ENCODE peak calls at places on chromosomes 6 and 20, in nine cellular contexts. One of them, this sample, is unnamed.

GRCh38 chr20:51028616-51029263 is 5.8 kb upstream of the KCNG1 start:
- DNase-seq in heart right ventricle: no peak
- DNase-seq in psoas muscle: no peak
- DNase-seq in sigmoid colon: no peak
- DNase-seq in A549: no peak
- DNase-seq in HCT116: no peak
- DNase-seq in CD8-positive, alpha-beta T cell: no peak
- DNase-seq in uterus: no peak
- DNase-seq in adrenal gland: no peak
- DNase-seq in this sample: no peak

GRCh38 chr6:32941412-32941784 is 570 bp upstream of the HLA-DMB start:
- DNase-seq in heart right ventricle: no peak
- DNase-seq in psoas muscle: no peak
- DNase-seq in sigmoid colon: no peak
- DNase-seq in A549: no peak
- DNase-seq in HCT116: no peak
- DNase-seq in CD8-positive, alpha-beta T cell: peak
- DNase-seq in uterus: no peak
- DNase-seq in adrenal gland: no peak
- DNase-seq in this sample: no peak

GRCh38 chr20:56843386-56843785 is 214.3 kb downstream of the TFAP2C start:
- DNase-seq in heart right ventricle: no peak
- DNase-seq in psoas muscle: no peak
- DNase-seq in sigmoid colon: peak
- DNase-seq in A549: no peak
- DNase-seq in HCT116: no peak
- DNase-seq in CD8-positive, alpha-beta T cell: no peak
- DNase-seq in uterus: no peak
- DNase-seq in adrenal gland: no peak
- DNase-seq in this sample: no peak

GRCh38 chr6:101396552-101397173 is 3.2 kb downstream of the GRIK2 start:
- DNase-seq in heart right ventricle: peak
- DNase-seq in psoas muscle: no peak
- DNase-seq in sigmoid colon: no peak
- DNase-seq in A549: no peak
- DNase-seq in HCT116: no peak
- DNase-seq in CD8-positive, alpha-beta T cell: peak
- DNase-seq in uterus: no peak
- DNase-seq in adrenal gland: peak
- DNase-seq in this sample: peak

GRCh38 chr6:12030993-12031550 is 19.0 kb downstream of the HIVEP1 start:
- DNase-seq in heart right ventricle: no peak
- DNase-seq in psoas muscle: no peak
- DNase-seq in sigmoid colon: no peak
- DNase-seq in A549: no peak
- DNase-seq in HCT116: no peak
- DNase-seq in CD8-positive, alpha-beta T cell: no peak
- DNase-seq in uterus: no peak
- DNase-seq in adrenal gland: no peak
- DNase-seq in this sample: no peak

GRCh38 chr20:40009542-40009941 is 679.5 kb downstream of the MAFB start:
- DNase-seq in heart right ventricle: no peak
- DNase-seq in psoas muscle: no peak
- DNase-seq in sigmoid colon: no peak
- DNase-seq in A549: no peak
- DNase-seq in HCT116: no peak
- DNase-seq in CD8-positive, alpha-beta T cell: no peak
- DNase-seq in uterus: no peak
- DNase-seq in adrenal gland: no peak
- DNase-seq in this sample: no peak

GRCh38 chr6:109458774-109459531 is 3.4 kb upstream of the MICAL1 start:
- DNase-seq in heart right ventricle: no peak
- DNase-seq in psoas muscle: no peak
- DNase-seq in sigmoid colon: peak
- DNase-seq in A549: no peak
- DNase-seq in HCT116: no peak
- DNase-seq in CD8-positive, alpha-beta T cell: peak
- DNase-seq in uterus: no peak
- DNase-seq in adrenal gland: no peak
- DNase-seq in this sample: no peak

GRCh38 chr6:33607784-33608161 is 13.3 kb upstream of the ITPR3 start:
- DNase-seq in heart right ventricle: no peak
- DNase-seq in psoas muscle: peak
- DNase-seq in sigmoid colon: no peak
- DNase-seq in A549: peak
- DNase-seq in HCT116: peak
- DNase-seq in CD8-positive, alpha-beta T cell: no peak
- DNase-seq in uterus: no peak
- DNase-seq in adrenal gland: no peak
- DNase-seq in this sample: no peak

GRCh38 chr20:53262294-53262840 is 290.2 kb downstream of the TSHZ2 start:
- DNase-seq in heart right ventricle: no peak
- DNase-seq in psoas muscle: no peak
- DNase-seq in sigmoid colon: no peak
- DNase-seq in A549: no peak
- DNase-seq in HCT116: no peak
- DNase-seq in CD8-positive, alpha-beta T cell: no peak
- DNase-seq in uterus: no peak
- DNase-seq in adrenal gland: no peak
- DNase-seq in this sample: no peak

GRCh38 chr6:56866917-56867522 is 87.9 kb upstream of the BEND6 start:
- DNase-seq in heart right ventricle: no peak
- DNase-seq in psoas muscle: no peak
- DNase-seq in sigmoid colon: no peak
- DNase-seq in A549: no peak
- DNase-seq in HCT116: no peak
- DNase-seq in CD8-positive, alpha-beta T cell: no peak
- DNase-seq in uterus: no peak
- DNase-seq in adrenal gland: no peak
- DNase-seq in this sample: no peak

GRCh38 chr6:169215201-169215661 is 38.4 kb downstream of the THBS2 start:
- DNase-seq in heart right ventricle: no peak
- DNase-seq in psoas muscle: no peak
- DNase-seq in sigmoid colon: peak
- DNase-seq in A549: no peak
- DNase-seq in HCT116: no peak
- DNase-seq in CD8-positive, alpha-beta T cell: no peak
- DNase-seq in uterus: peak
- DNase-seq in adrenal gland: peak
- DNase-seq in this sample: no peak

GRCh38 chr6:155171109-155171746 is 92.6 kb upstream of the CLDN20 start:
- DNase-seq in heart right ventricle: no peak
- DNase-seq in psoas muscle: peak
- DNase-seq in sigmoid colon: peak
- DNase-seq in A549: peak
- DNase-seq in HCT116: peak
- DNase-seq in CD8-positive, alpha-beta T cell: peak
- DNase-seq in uterus: peak
- DNase-seq in adrenal gland: peak
- DNase-seq in this sample: no peak

GRCh38 chr6:30682181-30683117 is 4.0 kb downstream of the PPP1R18 start:
- DNase-seq in heart right ventricle: peak
- DNase-seq in psoas muscle: peak
- DNase-seq in sigmoid colon: peak
- DNase-seq in A549: peak
- DNase-seq in HCT116: no peak
- DNase-seq in CD8-positive, alpha-beta T cell: peak
- DNase-seq in uterus: peak
- DNase-seq in adrenal gland: peak
- DNase-seq in this sample: peak

GRCh38 chr6:98871057-98871456 is 36.7 kb downstream of the POU3F2 start:
- DNase-seq in heart right ventricle: no peak
- DNase-seq in psoas muscle: no peak
- DNase-seq in sigmoid colon: no peak
- DNase-seq in A549: no peak
- DNase-seq in HCT116: no peak
- DNase-seq in CD8-positive, alpha-beta T cell: no peak
- DNase-seq in uterus: no peak
- DNase-seq in adrenal gland: no peak
- DNase-seq in this sample: no peak

GRCh38 chr6:6006428-6007310 is at the start of gene NRN1:
- DNase-seq in heart right ventricle: no peak
- DNase-seq in psoas muscle: no peak
- DNase-seq in sigmoid colon: no peak
- DNase-seq in A549: no peak
- DNase-seq in HCT116: no peak
- DNase-seq in CD8-positive, alpha-beta T cell: no peak
- DNase-seq in uterus: no peak
- DNase-seq in adrenal gland: no peak
- DNase-seq in this sample: no peak

GRCh38 chr20:10924628-10925266 is 250.9 kb upstream of the JAG1 start:
- DNase-seq in heart right ventricle: no peak
- DNase-seq in psoas muscle: no peak
- DNase-seq in sigmoid colon: no peak
- DNase-seq in A549: no peak
- DNase-seq in HCT116: no peak
- DNase-seq in CD8-positive, alpha-beta T cell: no peak
- DNase-seq in uterus: peak
- DNase-seq in adrenal gland: no peak
- DNase-seq in this sample: no peak

GRCh38 chr20:10922521-10922920 is 248.7 kb upstream of the JAG1 start:
- DNase-seq in heart right ventricle: no peak
- DNase-seq in psoas muscle: no peak
- DNase-seq in sigmoid colon: no peak
- DNase-seq in A549: no peak
- DNase-seq in HCT116: no peak
- DNase-seq in CD8-positive, alpha-beta T cell: no peak
- DNase-seq in uterus: no peak
- DNase-seq in adrenal gland: no peak
- DNase-seq in this sample: no peak

GRCh38 chr20:10921491-10922010 is 247.8 kb upstream of the JAG1 start:
- DNase-seq in heart right ventricle: no peak
- DNase-seq in psoas muscle: no peak
- DNase-seq in sigmoid colon: no peak
- DNase-seq in A549: no peak
- DNase-seq in HCT116: no peak
- DNase-seq in CD8-positive, alpha-beta T cell: no peak
- DNase-seq in uterus: no peak
- DNase-seq in adrenal gland: no peak
- DNase-seq in this sample: no peak

GRCh38 chr20:10920396-10920795 is 246.6 kb upstream of the JAG1 start:
- DNase-seq in heart right ventricle: no peak
- DNase-seq in psoas muscle: no peak
- DNase-seq in sigmoid colon: no peak
- DNase-seq in A549: no peak
- DNase-seq in HCT116: no peak
- DNase-seq in CD8-positive, alpha-beta T cell: no peak
- DNase-seq in uterus: no peak
- DNase-seq in adrenal gland: no peak
- DNase-seq in this sample: no peak

GRCh38 chr20:10922941-10923340 is 249.1 kb upstream of the JAG1 start:
- DNase-seq in heart right ventricle: no peak
- DNase-seq in psoas muscle: no peak
- DNase-seq in sigmoid colon: no peak
- DNase-seq in A549: no peak
- DNase-seq in HCT116: no peak
- DNase-seq in CD8-positive, alpha-beta T cell: no peak
- DNase-seq in uterus: no peak
- DNase-seq in adrenal gland: no peak
- DNase-seq in this sample: no peak
- H3K27ac ChIP-seq in heart right ventricle: no peak
- H3K27ac ChIP-seq in psoas muscle: no peak
- H3K27ac ChIP-seq in sigmoid colon: no peak
- H3K27ac ChIP-seq in A549: peak
- H3K27ac ChIP-seq in HCT116: no peak
- H3K27ac ChIP-seq in CD8-positive, alpha-beta T cell: no peak
- H3K27ac ChIP-seq in uterus: no peak
- H3K27ac ChIP-seq in adrenal gland: no peak
- H3K27ac ChIP-seq in this sample: no peak

DNA sequence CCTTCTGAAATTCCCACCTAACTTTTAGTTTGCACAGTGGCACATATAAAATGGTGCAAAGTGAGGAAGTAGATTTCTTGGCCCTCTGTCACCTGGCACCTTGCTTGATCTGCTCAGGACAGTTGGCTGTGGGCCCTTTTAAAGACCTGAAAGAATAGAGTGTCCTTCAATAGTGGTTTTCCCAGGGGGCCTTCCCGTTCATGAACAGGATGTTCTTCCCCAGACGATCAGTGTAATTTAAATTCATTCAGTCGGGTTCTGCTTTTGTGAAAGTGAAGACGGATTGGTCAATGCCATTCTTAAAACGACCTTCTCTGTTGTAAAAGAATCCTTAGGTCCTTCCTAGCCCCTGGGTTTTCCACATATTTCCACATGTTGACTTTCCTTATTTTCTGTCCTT is 178.5 kb downstream of the SASH1 start:
- DNase-seq in heart right ventricle: no peak
- DNase-seq in psoas muscle: no peak
- DNase-seq in sigmoid colon: no peak
- DNase-seq in A549: no peak
- DNase-seq in HCT116: no peak
- DNase-seq in CD8-positive, alpha-beta T cell: no peak
- DNase-seq in uterus: no peak
- DNase-seq in adrenal gland: no peak
- DNase-seq in this sample: no peak
- H3K27ac ChIP-seq in heart right ventricle: peak
- H3K27ac ChIP-seq in psoas muscle: peak
- H3K27ac ChIP-seq in sigmoid colon: peak
- H3K27ac ChIP-seq in A549: no peak
- H3K27ac ChIP-seq in HCT116: no peak
- H3K27ac ChIP-seq in CD8-positive, alpha-beta T cell: no peak
- H3K27ac ChIP-seq in uterus: peak
- H3K27ac ChIP-seq in adrenal gland: peak
- H3K27ac ChIP-seq in this sample: peak

DNA sequence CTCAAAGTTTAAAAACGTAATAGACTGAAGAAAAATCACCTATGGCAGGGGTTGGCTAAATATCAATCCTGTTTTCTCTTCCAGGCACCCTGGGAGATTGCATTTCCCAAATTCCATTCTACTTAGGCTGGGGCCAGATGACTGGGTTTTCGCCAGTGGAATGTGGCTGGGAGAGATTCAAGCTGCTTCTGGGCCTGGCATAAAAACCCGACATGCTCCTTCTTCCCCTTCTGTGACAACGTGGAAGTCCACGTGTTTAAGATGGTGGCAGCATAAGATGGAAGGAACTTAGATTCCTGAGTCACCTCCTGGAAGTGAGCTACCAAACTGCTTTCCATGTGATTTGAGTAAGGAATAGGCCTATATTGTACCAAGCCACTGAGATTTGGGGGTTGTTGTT is 82.1 kb upstream of the CD83 start:
- DNase-seq in heart right ventricle: no peak
- DNase-seq in psoas muscle: no peak
- DNase-seq in sigmoid colon: no peak
- DNase-seq in A549: no peak
- DNase-seq in HCT116: no peak
- DNase-seq in CD8-positive, alpha-beta T cell: no peak
- DNase-seq in uterus: no peak
- DNase-seq in adrenal gland: no peak
- DNase-seq in this sample: no peak
- H3K27ac ChIP-seq in heart right ventricle: no peak
- H3K27ac ChIP-seq in psoas muscle: no peak
- H3K27ac ChIP-seq in sigmoid colon: no peak
- H3K27ac ChIP-seq in A549: no peak
- H3K27ac ChIP-seq in HCT116: no peak
- H3K27ac ChIP-seq in CD8-positive, alpha-beta T cell: no peak
- H3K27ac ChIP-seq in uterus: no peak
- H3K27ac ChIP-seq in adrenal gland: no peak
- H3K27ac ChIP-seq in this sample: no peak

DNA sequence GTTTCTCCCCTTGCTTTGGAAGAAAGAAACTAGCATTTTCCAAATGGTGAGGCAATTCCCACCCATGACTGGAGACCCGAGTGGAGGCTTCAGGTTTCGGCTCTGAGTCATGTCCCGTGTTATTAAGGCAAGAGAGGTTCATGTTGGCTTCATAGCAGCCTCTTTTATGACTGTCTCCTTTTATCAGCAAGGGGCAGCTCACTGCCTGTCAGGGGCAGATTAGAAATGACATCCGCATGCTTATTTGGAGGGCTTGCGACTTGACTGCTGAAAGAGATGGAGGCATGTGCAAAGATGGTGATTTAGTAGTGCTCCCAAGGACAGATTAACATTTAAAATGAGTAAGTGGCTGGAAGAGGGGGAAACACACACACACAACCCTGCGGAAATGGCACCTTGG is 52.2 kb upstream of the VSTM2L start:
- DNase-seq in heart right ventricle: no peak
- DNase-seq in psoas muscle: no peak
- DNase-seq in sigmoid colon: no peak
- DNase-seq in A549: no peak
- DNase-seq in HCT116: no peak
- DNase-seq in CD8-positive, alpha-beta T cell: no peak
- DNase-seq in uterus: no peak
- DNase-seq in adrenal gland: no peak
- DNase-seq in this sample: no peak
- H3K27ac ChIP-seq in heart right ventricle: no peak
- H3K27ac ChIP-seq in psoas muscle: no peak
- H3K27ac ChIP-seq in sigmoid colon: no peak
- H3K27ac ChIP-seq in A549: no peak
- H3K27ac ChIP-seq in HCT116: no peak
- H3K27ac ChIP-seq in CD8-positive, alpha-beta T cell: no peak
- H3K27ac ChIP-seq in uterus: no peak
- H3K27ac ChIP-seq in adrenal gland: no peak
- H3K27ac ChIP-seq in this sample: no peak

This sample was measured in substantia nigra.